ENCODE peak calls at places on chromosomes 6 and 20, in four cellular contexts. B is endothelial cell of umbilical vein, R is choroid plexus epithelial cell, I is IMR-90. N is an unnamed sample.

GRCh38 chr20:33415948-33416347 is 14.6 kb upstream of the CDK5RAP1 start:
- DNase-seq in B (no peak), R (peak), I (peak), N (peak)

GRCh38 chr6:140970485-140970884 is 1162.2 kb upstream of the GJE1 start:
- DNase-seq in B (no peak), R (no peak), I (peak), N (no peak)

GRCh38 chr6:39005774-39006173 is 42.8 kb upstream of the GLP1R start:
- DNase-seq in B (no peak), R (no peak), I (no peak), N (no peak)

GRCh38 chr6:76876922-76877553 is 586.3 kb downstream of the HTR1B start:
- DNase-seq in B (peak), R (peak), I (peak), N (peak)

GRCh38 chr6:116371384-116372209 is 850 bp downstream of the DSE start:
- DNase-seq in B (peak), R (peak), I (peak), N (peak)

GRCh38 chr6:91509711-91510110 is 922.8 kb upstream of the MAP3K7 start:
- DNase-seq in B (peak), R (no peak), I (no peak), N (no peak)

GRCh38 chr6:4008324-4009047 is 70.5 kb downstream of the FAM217A start:
- DNase-seq in B (peak), R (peak), I (peak), N (no peak)

GRCh38 chr6:97133071-97133470 is 149.9 kb downstream of the MMS22L start:
- DNase-seq in B (no peak), R (peak), I (no peak), N (no peak)

GRCh38 chr6:111804627-111805235 is 68.5 kb downstream of the FYN start:
- DNase-seq in B (peak), R (peak), I (peak), N (no peak)

GRCh38 chr6:79338493-79338892 is 104.0 kb upstream of the HMGN3 start:
- DNase-seq in B (no peak), R (no peak), I (no peak), N (no peak)

GRCh38 chr20:52048365-52048764 is 143.2 kb downstream of the ZFP64 start:
- DNase-seq in B (no peak), R (no peak), I (no peak), N (no peak)

GRCh38 chr6:170254315-170255213 is 36.3 kb downstream of the DLL1 start:
- DNase-seq in B (no peak), R (no peak), I (no peak), N (no peak)

GRCh38 chr6:73514746-73515110 is 6.1 kb downstream of the EEF1A1 start:
- DNase-seq in B (peak), R (no peak), I (peak), N (no peak)

GRCh38 chr6:147220345-147220744 is 16.1 kb downstream of the STXBP5 start:
- DNase-seq in B (no peak), R (no peak), I (no peak), N (no peak)

GRCh38 chr6:147219463-147219862 is 15.2 kb downstream of the STXBP5 start:
- DNase-seq in B (no peak), R (no peak), I (no peak), N (no peak)

GRCh38 chr6:147223751-147224150 is 19.5 kb downstream of the STXBP5 start:
- DNase-seq in B (no peak), R (no peak), I (no peak), N (no peak)

GRCh38 chr6:147221739-147222138 is 17.5 kb downstream of the STXBP5 start:
- DNase-seq in B (no peak), R (no peak), I (no peak), N (no peak)

GRCh38 chr6:147222160-147222838 is 18.1 kb downstream of the STXBP5 start:
- DNase-seq in B (peak), R (peak), I (peak), N (no peak)
- TF ChIP-seq CTCF in B (no peak), R (peak), I (peak), N (peak)

DNA sequence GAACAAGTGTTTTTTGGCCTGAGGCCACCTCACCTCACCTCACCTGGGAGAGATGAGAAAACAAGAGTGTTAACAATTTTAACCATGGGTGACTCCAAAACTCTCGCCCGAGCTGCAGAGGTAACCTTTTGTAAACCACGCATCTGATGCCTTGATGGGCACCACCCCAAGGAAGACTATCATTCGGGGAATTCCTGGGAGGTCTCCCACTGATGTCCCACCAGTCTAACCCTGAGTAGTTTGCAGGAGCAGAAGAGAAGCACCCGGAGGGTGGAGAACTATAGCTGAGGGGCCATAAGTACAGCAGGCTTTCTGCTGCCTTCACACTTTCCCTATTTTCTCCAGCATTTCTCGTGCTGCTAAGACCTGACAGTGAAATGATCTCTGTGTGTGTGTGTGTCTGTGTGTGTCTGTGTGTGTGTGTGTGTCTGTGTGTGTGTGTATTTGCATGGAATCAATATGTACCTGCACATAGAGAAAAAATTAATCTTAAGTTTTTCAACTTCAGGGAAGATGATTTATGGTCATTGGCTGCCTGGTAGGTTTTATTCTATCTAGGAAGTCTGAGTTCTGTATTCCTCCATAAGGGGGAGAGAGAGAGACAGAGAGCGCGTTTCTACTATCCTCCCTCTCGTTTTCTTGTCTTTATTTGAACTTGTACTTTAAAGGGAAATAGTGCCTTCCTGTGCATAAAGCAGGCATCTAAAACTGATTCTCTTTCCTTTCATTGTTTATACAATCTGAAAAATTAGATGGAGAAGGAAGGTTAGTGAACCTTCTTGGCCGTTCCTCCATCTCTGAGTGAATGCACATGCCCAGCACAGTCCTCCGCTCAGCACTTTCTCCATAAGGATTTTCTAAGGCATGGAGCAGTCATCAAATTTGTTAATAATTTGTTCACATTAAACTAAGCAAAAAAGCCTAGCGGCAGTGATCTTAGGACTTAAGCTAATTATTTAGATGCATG is 75.9 kb downstream of the CAP2 start:
- DNase-seq in B (peak), R (peak), I (no peak), N (no peak)
- TF ChIP-seq CTCF in B (peak), R (peak), I (no peak), N (no peak)

GRCh38 chr6:45663181-45664180 is 285.7 kb upstream of the SUPT3H start:
- DNase-seq in B (peak), R (no peak), I (no peak), N (peak)
- TF ChIP-seq CTCF in B (no peak), R (peak), I (no peak), N (peak)

GRCh38 chr20:42204261-42204660 is 586.1 kb upstream of the CHD6 start:
- DNase-seq in B (no peak), R (no peak), I (no peak), N (peak)
- TF ChIP-seq CTCF in B (no peak), R (no peak), I (no peak), N (peak)

DNA sequence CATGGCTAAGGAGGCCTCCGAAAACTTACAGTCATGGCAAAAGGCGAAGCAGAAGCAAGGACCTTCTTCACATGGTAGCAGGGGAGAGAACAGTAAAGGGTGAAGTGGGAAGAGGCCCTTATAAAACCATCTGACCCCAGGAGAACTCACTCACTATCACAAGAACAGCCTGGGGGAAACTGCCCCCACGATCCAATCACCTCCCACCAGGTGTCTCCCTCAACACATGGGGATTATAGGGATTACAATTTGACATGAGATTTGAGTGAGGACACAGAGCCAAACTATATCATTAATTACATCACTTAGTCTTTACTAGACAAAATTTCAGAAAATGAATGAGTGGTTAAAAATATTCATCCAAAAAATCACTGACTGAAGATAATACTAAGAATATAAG is 453.6 kb downstream of the COL12A1 start:
- DNase-seq in B (no peak), R (no peak), I (no peak), N (no peak)
- TF ChIP-seq CTCF in B (no peak), R (peak), I (no peak), N (no peak)

GRCh38 chr6:16001158-16001557 is 127.7 kb upstream of the MYLIP start:
- DNase-seq in B (no peak), R (no peak), I (no peak), N (no peak)

GRCh38 chr6:16006681-16007080 is 122.2 kb upstream of the MYLIP start:
- DNase-seq in B (no peak), R (no peak), I (no peak), N (no peak)

GRCh38 chr6:16004934-16005673 is 123.8 kb upstream of the MYLIP start:
- DNase-seq in B (no peak), R (no peak), I (no peak), N (no peak)

GRCh38 chr6:16002332-16003196 is 126.3 kb upstream of the MYLIP start:
- DNase-seq in B (no peak), R (no peak), I (no peak), N (no peak)

DNA sequence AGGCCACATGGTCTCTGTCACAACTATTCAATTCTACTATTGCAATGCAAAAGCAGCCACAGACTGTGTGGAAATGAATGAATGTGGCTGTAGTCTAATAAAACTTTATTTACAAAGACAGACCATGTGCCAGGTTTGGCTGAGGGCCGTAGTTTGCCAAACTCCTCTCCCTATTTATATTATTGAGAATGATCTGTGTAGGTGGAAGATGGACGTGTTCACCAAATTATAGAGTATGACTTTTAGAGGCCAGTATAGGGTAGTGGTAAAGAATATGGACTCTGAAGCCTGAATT is 125.7 kb upstream of the MYLIP start:
- DNase-seq in B (no peak), R (no peak), I (no peak), N (no peak)
- TF ChIP-seq CTCF in B (no peak), R (no peak), I (no peak), N (no peak)

GRCh38 chr6:14192186-14192788 is 74.7 kb downstream of the CD83 start:
- DNase-seq in B (no peak), R (no peak), I (no peak), N (no peak)
- TF ChIP-seq CTCF in B (no peak), R (peak), I (peak), N (no peak)

GRCh38 chr20:13234961-13235360 is 13.9 kb downstream of the ISM1 start:
- DNase-seq in B (no peak), R (no peak), I (no peak), N (no peak)

GRCh38 chr20:13236990-13237720 is 16.1 kb downstream of the ISM1 start:
- DNase-seq in B (no peak), R (no peak), I (no peak), N (no peak)

GRCh38 chr20:13243826-13244376 is 22.8 kb downstream of the ISM1 start:
- DNase-seq in B (no peak), R (peak), I (no peak), N (no peak)

GRCh38 chr20:13232999-13233398 is 11.9 kb downstream of the ISM1 start:
- DNase-seq in B (no peak), R (no peak), I (no peak), N (no peak)

GRCh38 chr20:13238001-13238653 is 17.1 kb downstream of the ISM1 start:
- DNase-seq in B (no peak), R (no peak), I (no peak), N (no peak)
- TF ChIP-seq CTCF in B (no peak), R (no peak), I (no peak), N (no peak)

GRCh38 chr6:34684919-34685318 is 11.6 kb downstream of the ILRUN start:
- DNase-seq in B (no peak), R (no peak), I (no peak), N (no peak)

GRCh38 chr6:34679552-34680255 is 16.9 kb downstream of the ILRUN start:
- DNase-seq in B (peak), R (no peak), I (peak), N (no peak)

GRCh38 chr6:34680802-34681515 is 15.6 kb downstream of the ILRUN start:
- DNase-seq in B (peak), R (peak), I (peak), N (no peak)

GRCh38 chr6:34688956-34689355 is 7.6 kb downstream of the ILRUN start:
- DNase-seq in B (no peak), R (no peak), I (no peak), N (no peak)

DNA sequence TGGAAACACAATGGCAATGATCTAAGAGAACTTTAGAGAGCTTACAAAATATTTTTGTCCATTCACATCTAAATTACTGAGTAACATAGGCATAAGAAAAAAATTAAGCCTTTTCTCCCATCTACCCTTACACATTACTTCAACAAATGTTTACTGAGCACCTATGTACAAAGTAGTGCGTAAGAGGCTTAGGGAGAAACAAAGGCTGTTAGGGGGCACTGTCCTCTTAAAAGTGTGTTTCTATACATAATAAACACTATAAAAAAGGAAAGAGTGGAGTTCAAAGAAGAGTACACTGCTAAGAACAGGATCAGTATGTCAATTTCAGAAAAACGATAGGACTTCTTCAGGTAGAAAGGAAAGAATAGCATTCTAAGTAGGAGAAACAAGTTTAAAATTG is 12.2 kb downstream of the ILRUN start:
- DNase-seq in B (no peak), R (no peak), I (no peak), N (no peak)
- TF ChIP-seq CTCF in B (no peak), R (no peak), I (no peak), N (no peak)

GRCh38 chr20:63579017-63579705 is 5.1 kb upstream of the HELZ2 start:
- DNase-seq in B (no peak), R (no peak), I (no peak), N (no peak)

GRCh38 chr20:63582382-63583063 is 8.5 kb upstream of the HELZ2 start:
- DNase-seq in B (no peak), R (no peak), I (no peak), N (no peak)

GRCh38 chr20:63577317-63577894 is 3.4 kb upstream of the HELZ2 start:
- DNase-seq in B (no peak), R (no peak), I (no peak), N (no peak)

GRCh38 chr20:63578224-63579016 is 4.4 kb upstream of the HELZ2 start:
- DNase-seq in B (no peak), R (no peak), I (no peak), N (no peak)

GRCh38 chr20:63580796-63581461 is 6.9 kb upstream of the HELZ2 start:
- DNase-seq in B (peak), R (peak), I (peak), N (peak)
- TF ChIP-seq CTCF in B (no peak), R (peak), I (peak), N (no peak)

N was measured in glutamatergic neuron.